ENCODE peak calls at places on chromosomes 5 and 9, in four cellular contexts. E is PC-3, L is transverse colon, Z is endodermal cell. U is an unnamed sample.

GRCh38 chr5:143893638-143894037 is 81.7 kb downstream of the HMHB1 start:
- DNase-seq in E (no peak), Z (no peak), L (no peak), U (no peak)

GRCh38 chr5:172505403-172505759 is 51.1 kb upstream of the SH3PXD2B start:
- DNase-seq in E (no peak), Z (peak), L (peak), U (no peak)

GRCh38 chr5:116038817-116039216 is 6.5 kb downstream of the ARL14EPL start:
- DNase-seq in E (no peak), L (no peak), Z (no peak), U (no peak)

GRCh38 chr5:60522299-60522915 is 177.6 kb downstream of the DEPDC1B start:
- DNase-seq in Z (no peak), E (no peak), L (no peak), U (no peak)

GRCh38 chr5:104062495-104063377 is 500.1 kb upstream of the NUDT12 start:
- DNase-seq in Z (peak), L (no peak), E (peak), U (peak)

GRCh38 chr9:107283621-107284616 is 840 bp downstream of the RAD23B start:
- DNase-seq in L (peak), E (peak), Z (peak), U (peak)

GRCh38 chr5:134524826-134525686 is at the start of gene JADE2:
- DNase-seq in L (peak), Z (peak), E (peak), U (peak)

GRCh38 chr9:123616707-123617106 is 260.7 kb downstream of the CRB2 start:
- DNase-seq in E (no peak), Z (peak), L (no peak), U (no peak)

GRCh38 chr5:56139978-56140562 is 93.1 kb downstream of the ANKRD55 start:
- DNase-seq in L (no peak), Z (no peak), E (no peak), U (no peak)

GRCh38 chr5:14269395-14269794 is 126.3 kb downstream of the TRIO start:
- DNase-seq in L (no peak), E (peak), Z (peak), U (no peak)

GRCh38 chr5:151087475-151087874 is 6.6 kb upstream of the TNIP1 start:
- DNase-seq in L (no peak), Z (no peak), E (no peak), U (no peak)

GRCh38 chr5:57777174-57777581 is 294.6 kb upstream of the ACTBL2 start:
- DNase-seq in Z (no peak), L (no peak), E (peak), U (no peak)

GRCh38 chr9:123586140-123586735 is 230.2 kb downstream of the CRB2 start:
- DNase-seq in Z (no peak), E (no peak), L (no peak), U (no peak)

GRCh38 chr9:130328349-130328801 is 62.8 kb downstream of the HMCN2 start:
- DNase-seq in E (no peak), Z (no peak), L (peak), U (peak)

GRCh38 chr9:127132375-127132774 is 9.9 kb upstream of the ANGPTL2 start:
- DNase-seq in Z (peak), L (no peak), E (no peak), U (no peak)

GRCh38 chr5:75567710-75568109 is 43.5 kb upstream of the ANKDD1B start:
- DNase-seq in L (no peak), Z (no peak), E (peak), U (no peak)

GRCh38 chr5:135473956-135474670 is 22.0 kb upstream of the TIFAB start:
- DNase-seq in L (no peak), E (no peak), Z (no peak), U (no peak)

GRCh38 chr5:101163088-101163487 is 260.0 kb upstream of the ST8SIA4 start:
- DNase-seq in Z (no peak), E (no peak), L (no peak), U (no peak)

GRCh38 chr9:105341784-105342183 is 97.3 kb downstream of the SLC44A1 start:
- DNase-seq in L (no peak), Z (no peak), E (no peak), U (no peak)

GRCh38 chr5:178424141-178424855 is 165.9 kb downstream of the COL23A1 start:
- DNase-seq in Z (peak), L (no peak), E (no peak), U (no peak)

GRCh38 chr5:150489358-150490295 is 18.3 kb upstream of the NDST1 start:
- DNase-seq in Z (peak), E (no peak), L (peak), U (no peak)

GRCh38 chr5:39132128-39132447 is 57.9 kb upstream of the RICTOR start:
- DNase-seq in L (no peak), E (no peak), Z (no peak), U (no peak)

GRCh38 chr5:172421-172820 is 18.9 kb upstream of the LRRC14B start:
- DNase-seq in Z (no peak), E (no peak), L (no peak), U (no peak)

GRCh38 chr5:15373151-15373550 is 126.8 kb upstream of the FBXL7 start:
- DNase-seq in Z (no peak), E (no peak), L (no peak), U (no peak)

GRCh38 chr5:73917433-73917832 is 291.4 kb downstream of the ARHGEF28 start:
- DNase-seq in E (no peak), Z (no peak), L (no peak), U (no peak)

GRCh38 chr5:86143837-86144236 is 473.9 kb upstream of the COX7C start:
- DNase-seq in Z (no peak), L (peak), E (peak), U (peak)

GRCh38 chr9:121944741-121945191 is 148.3 kb downstream of the TTLL11 start:
- DNase-seq in E (peak), L (no peak), Z (no peak), U (no peak)

GRCh38 chr5:150140830-150141229 is 14.8 kb downstream of the PDGFRB start:
- DNase-seq in E (no peak), L (no peak), Z (no peak), U (no peak)

GRCh38 chr5:31992377-31992776 is 181.7 kb downstream of the GOLPH3 start:
- DNase-seq in E (no peak), L (no peak), Z (no peak), U (no peak)

GRCh38 chr5:96781031-96781733 is 26.6 kb downstream of the ERAP1 start:
- DNase-seq in Z (no peak), L (no peak), E (peak), U (no peak)

GRCh38 chr5:115271295-115272060 is 8.8 kb upstream of the PGGT1B start:
- DNase-seq in E (no peak), L (no peak), Z (no peak), U (no peak)

GRCh38 chr9:36831381-36832231 is 202.5 kb downstream of the PAX5 start:
- DNase-seq in L (no peak), E (no peak), Z (no peak), U (no peak)

GRCh38 chr5:149264432-149265069 is 7.1 kb upstream of the AFAP1L1 start:
- DNase-seq in L (peak), E (peak), Z (peak), U (peak)

GRCh38 chr9:114284316-114285060 is 38.4 kb upstream of the ORM1 start:
- DNase-seq in E (no peak), Z (peak), L (no peak), U (no peak)

GRCh38 chr9:75891277-75892167 is 1.0 kb downstream of the PCSK5 start:
- DNase-seq in Z (peak), E (no peak), L (peak), U (peak)

GRCh38 chr5:114857951-114858401 is 311.7 kb downstream of the TRIM36 start:
- DNase-seq in E (peak), Z (peak), L (no peak), U (no peak)

DNA sequence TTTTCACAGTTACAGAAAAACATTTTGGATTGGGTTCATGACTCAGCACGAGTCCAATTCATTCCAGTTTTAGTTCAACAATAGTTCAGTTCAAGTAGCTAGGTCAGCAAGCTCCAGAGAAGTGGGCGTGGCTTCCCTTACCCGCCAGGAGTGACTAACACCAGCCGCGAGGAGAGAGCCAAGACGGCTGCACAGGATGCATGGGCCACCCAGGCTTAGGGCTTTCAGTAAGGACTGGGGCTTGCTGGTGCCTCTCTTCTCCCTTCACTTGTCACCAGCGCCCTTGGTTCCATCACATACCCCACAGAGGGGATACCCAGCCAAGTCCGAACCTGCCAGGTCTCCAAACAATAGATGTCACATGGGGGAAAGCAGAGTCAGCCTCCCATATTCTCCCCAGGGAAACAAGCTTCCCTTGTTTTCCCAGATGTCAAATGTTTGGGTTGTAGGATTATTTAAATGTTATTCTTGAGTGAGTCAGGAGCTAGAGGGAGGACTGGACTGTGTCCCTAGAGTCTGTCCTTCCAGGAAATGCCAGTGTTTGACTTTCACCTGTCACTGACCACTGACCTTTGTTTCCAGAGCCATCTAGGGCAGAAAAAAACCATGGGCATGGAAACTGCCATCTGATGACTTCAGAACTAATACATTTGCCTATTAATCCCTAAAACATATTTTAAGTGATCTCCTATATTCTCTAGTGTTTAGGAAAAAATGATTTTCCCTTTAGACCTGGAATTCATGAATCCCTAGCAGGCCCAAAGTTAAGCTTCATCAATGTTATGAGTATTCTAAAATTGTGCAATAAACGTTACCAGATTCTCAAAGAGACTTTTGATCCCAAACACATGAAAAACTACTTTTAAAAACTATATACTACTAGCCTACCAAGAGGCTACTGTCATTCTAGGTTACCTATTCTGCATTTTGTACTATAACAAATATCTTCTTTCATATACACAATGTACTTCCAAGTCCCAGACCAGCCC is 51.9 kb downstream of the NIPAL4 start:
- DNase-seq in Z (no peak), L (peak), E (peak), U (peak)
- H3K4me3 ChIP-seq in Z (no peak), L (no peak), E (peak), U (no peak)

GRCh38 chr5:123876265-123876790 is 364.4 kb downstream of the CSNK1G3 start:
- DNase-seq in E (no peak), L (no peak), Z (peak), U (no peak)
- H3K4me3 ChIP-seq in E (no peak), L (no peak), Z (peak), U (no peak)

GRCh38 chr5:130720355-130720754 is 444.7 kb downstream of the HINT1 start:
- DNase-seq in Z (no peak), L (no peak), E (peak), U (no peak)

GRCh38 chr5:130714200-130714599 is 450.9 kb downstream of the HINT1 start:
- DNase-seq in E (no peak), L (no peak), Z (no peak), U (no peak)

GRCh38 chr5:130712324-130712723 is 452.7 kb downstream of the HINT1 start:
- DNase-seq in L (no peak), E (peak), Z (no peak), U (no peak)

GRCh38 chr5:130710596-130710995 is 454.5 kb downstream of the HINT1 start:
- DNase-seq in L (no peak), Z (peak), E (peak), U (peak)

GRCh38 chr5:130715541-130715940 is 449.5 kb downstream of the HINT1 start:
- DNase-seq in E (peak), Z (no peak), L (no peak), U (no peak)
- H3K4me3 ChIP-seq in E (no peak), Z (no peak), L (no peak), U (no peak)

GRCh38 chr5:132418876-132419275 is 49.4 kb downstream of the SLC22A5 start:
- DNase-seq in L (no peak), Z (no peak), E (no peak), U (no peak)

GRCh38 chr5:132417889-132418432 is 48.5 kb downstream of the SLC22A5 start:
- DNase-seq in L (no peak), Z (no peak), E (no peak), U (no peak)

GRCh38 chr5:132421442-132421841 is 51.9 kb downstream of the SLC22A5 start:
- DNase-seq in E (no peak), Z (no peak), L (no peak), U (no peak)

GRCh38 chr5:132420706-132421272 is 51.3 kb downstream of the SLC22A5 start:
- DNase-seq in Z (no peak), E (no peak), L (no peak), U (no peak)

GRCh38 chr5:132419517-132420468 is 50.3 kb downstream of the SLC22A5 start:
- DNase-seq in Z (peak), E (peak), L (peak), U (peak)
- H3K4me3 ChIP-seq in Z (no peak), E (no peak), L (no peak), U (no peak)

GRCh38 chr5:142800776-142801494 is 30.8 kb downstream of the ARHGAP26 start:
- DNase-seq in L (no peak), E (no peak), Z (no peak), U (no peak)
- H3K4me3 ChIP-seq in L (no peak), E (no peak), Z (no peak), U (no peak)